ENCODE peak calls at places on chromosomes 3 and 15, in six cellular contexts. F is neuronal stem cell, C is IMR-90, B is H1, G is H9, U is trophoblast cell. E is an unnamed sample.

GRCh38 chr3:61789861-61790260 is 228.5 kb downstream of the PTPRG start:
- DNase-seq in F (no peak), C (no peak), B (no peak), G (no peak), U (no peak), E (no peak)

GRCh38 chr3:53195602-53196574 is 34.9 kb downstream of the PRKCD start:
- DNase-seq in F (peak; percentile 70), C (peak; percentile 19), B (no peak), G (peak; percentile 83), U (peak; percentile 25), E (peak; percentile 46)

GRCh38 chr15:96750361-96750760 is 419.9 kb downstream of the NR2F2 start:
- DNase-seq in F (no peak), C (no peak), B (no peak), G (no peak), U (no peak), E (no peak)

GRCh38 chr15:29473621-29474105 is 204.0 kb upstream of the NSMCE3 start:
- DNase-seq in F (no peak), C (no peak), B (no peak), G (no peak), U (no peak), E (no peak)

GRCh38 chr3:73060302-73060723 is 1.1 kb upstream of the EBLN2 start:
- DNase-seq in F (no peak), C (peak; percentile 27), B (no peak), G (no peak), U (no peak), E (no peak)

GRCh38 chr3:21331321-21331720 is 419.7 kb downstream of the ZNF385D start:
- DNase-seq in F (no peak), C (no peak), B (no peak), G (no peak), U (peak; percentile 17), E (no peak)

GRCh38 chr3:195815169-195815771 is 3.5 kb upstream of the MUC4 start:
- DNase-seq in F (no peak), C (peak; percentile 16), B (no peak), G (peak; percentile 36), U (no peak), E (no peak)

GRCh38 chr15:80780416-80781221 is 1.4 kb downstream of the CEMIP start:
- DNase-seq in F (peak; percentile 79), C (peak; percentile 62), B (peak; percentile 23), G (peak; percentile 84), U (no peak), E (peak; percentile 74)

GRCh38 chr15:40770147-40770721 is 454 bp downstream of the C15orf62 start:
- DNase-seq in F (no peak), C (no peak), B (no peak), G (no peak), U (no peak), E (no peak)

GRCh38 chr3:139187154-139187553 is 142.5 kb upstream of the PRR23C start:
- DNase-seq in F (no peak), C (no peak), B (no peak), G (no peak), U (no peak), E (no peak)

GRCh38 chr15:79265167-79265566 is 17.4 kb upstream of the ANKRD34C start:
- DNase-seq in F (no peak), C (no peak), B (no peak), G (no peak), U (no peak), E (no peak)

GRCh38 chr3:183514048-183514447 is 41.5 kb downstream of the KLHL6 start:
- DNase-seq in F (no peak), C (no peak), B (no peak), G (no peak), U (no peak), E (no peak)

GRCh38 chr3:161800985-161801559 is 304.5 kb downstream of the OTOL1 start:
- DNase-seq in F (no peak), C (no peak), B (no peak), G (no peak), U (no peak), E (no peak)

GRCh38 chr3:161796312-161796711 is 299.7 kb downstream of the OTOL1 start:
- DNase-seq in F (no peak), C (no peak), B (no peak), G (no peak), U (no peak), E (no peak)

GRCh38 chr3:161793194-161793825 is 296.7 kb downstream of the OTOL1 start:
- DNase-seq in F (no peak), C (no peak), B (no peak), G (no peak), U (no peak), E (no peak)

DNA sequence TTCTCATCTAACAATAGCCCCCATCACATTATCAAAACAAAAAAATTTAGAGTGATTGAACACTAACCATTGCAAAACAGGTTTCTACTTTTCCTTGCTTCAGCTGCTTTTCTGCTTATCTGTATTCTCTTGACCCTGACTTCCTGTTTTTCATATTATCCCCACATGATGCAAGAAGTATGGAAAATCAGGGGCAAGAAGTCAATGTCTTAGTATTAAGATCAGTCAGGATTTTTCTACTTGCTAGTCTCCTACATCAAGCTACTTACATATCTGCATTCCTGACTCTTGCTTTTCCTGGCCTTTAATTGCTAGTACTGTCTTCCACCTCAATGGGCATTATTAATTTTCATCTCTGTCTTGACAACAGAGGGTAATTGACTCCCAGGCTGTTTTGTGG is 300.2 kb downstream of the OTOL1 start:
- DNase-seq in F (no peak), C (no peak), B (no peak), G (no peak), U (no peak), E (no peak)
- H2AFZ ChIP-seq in F (no peak overlapping the region), C (no peak overlapping the region), B (no peak overlapping the region), G (no peak overlapping the region), U (no peak overlapping the region), E (no peak overlapping the region)

DNA sequence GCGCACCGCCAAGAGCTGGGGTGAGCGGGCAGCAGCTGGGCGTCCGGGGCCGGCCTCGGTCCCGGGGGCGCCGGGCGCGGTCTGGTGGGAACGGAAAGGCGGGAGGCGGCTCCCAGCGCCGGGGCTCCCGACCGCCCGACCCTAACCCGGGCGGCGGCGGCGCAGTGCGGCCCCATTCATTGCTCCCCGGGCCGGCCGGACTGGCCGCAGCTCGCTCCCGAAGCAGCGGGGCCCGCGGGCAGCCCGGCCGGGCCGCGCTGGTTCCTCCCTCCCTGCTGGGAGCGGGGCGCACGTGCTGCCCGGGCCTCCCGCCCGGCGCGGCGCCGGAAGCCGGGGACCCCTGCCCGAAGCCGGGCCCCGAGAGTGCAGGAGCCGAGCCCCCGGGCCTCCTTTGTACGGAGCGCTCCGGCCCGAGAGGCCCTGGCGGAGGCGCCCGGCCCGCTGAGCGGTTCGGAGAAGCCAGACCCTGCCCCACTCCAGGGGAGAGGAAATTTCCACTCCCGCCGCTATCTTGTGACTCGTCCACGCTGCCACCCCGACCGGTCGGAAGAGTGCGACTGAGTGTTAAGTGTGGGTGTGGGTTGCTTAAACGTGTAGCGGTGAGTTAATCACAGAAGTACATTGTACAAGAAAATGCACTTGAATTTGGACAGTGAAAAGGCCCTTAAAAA is 583 bp downstream of the ATP1B3 start:
- DNase-seq in F (peak; percentile 43), C (peak; percentile 33), B (no peak), G (peak; percentile 29), U (peak; percentile 65), E (peak; percentile 76)
- H4K8ac ChIP-seq in F (no peak overlapping the region), C (peak overlapping the region; percentile 59), B (peak overlapping the region; percentile 95), G (no peak overlapping the region), U (peak overlapping the region; percentile 75), E (peak overlapping the region; percentile 7)

GRCh38 chr15:85768595-85769168 is 26.0 kb downstream of the KLHL25 start:
- DNase-seq in F (no peak), C (no peak), B (no peak), G (no peak), U (no peak), E (no peak)
- H3K79me1 ChIP-seq in F (peaks cover 27% of the 10 kb centered on the region), C (peaks cover 68% of the 10 kb centered on the region), B (peaks cover 34% of the 10 kb centered on the region), G (peaks cover 11% of the 10 kb centered on the region), U (peaks cover 6% of the 10 kb centered on the region), E (peaks cover 55% of the 10 kb centered on the region)

DNA sequence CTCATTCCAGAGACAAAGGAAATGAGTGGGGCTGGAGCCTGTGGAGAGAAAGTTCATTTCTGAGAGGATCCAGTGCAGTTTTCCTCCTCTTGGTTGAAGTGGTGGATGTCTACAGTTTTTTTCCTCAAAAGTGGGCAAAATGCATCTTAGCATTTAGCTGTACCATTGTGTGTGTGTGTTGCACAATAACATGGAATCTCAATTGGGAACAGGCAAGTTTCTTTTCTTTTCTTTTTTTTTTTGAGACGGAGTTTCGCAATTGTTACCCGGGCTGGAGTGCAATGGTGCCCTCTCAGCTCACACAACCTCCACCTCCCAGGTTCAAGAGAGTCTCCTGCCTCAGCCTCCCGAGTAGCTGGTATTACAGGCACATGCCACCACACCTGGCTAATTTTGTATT is 101.4 kb upstream of the UBE2E1 start:
- DNase-seq in F (no peak), C (no peak), B (no peak), G (no peak), U (no peak), E (peak; percentile 23)
- H2AFZ ChIP-seq in F (no peak overlapping the region), C (no peak overlapping the region), B (no peak overlapping the region), G (no peak overlapping the region), U (no peak overlapping the region), E (no peak overlapping the region)

GRCh38 chr15:98649996-98650870 is 1.9 kb downstream of the IGF1R start:
- DNase-seq in F (no peak), C (peak; percentile 39), B (no peak), G (no peak), U (peak; percentile 16), E (peak; percentile 50)

GRCh38 chr15:98647026-98647773 is 1.1 kb upstream of the IGF1R start:
- DNase-seq in F (peak; percentile 88), C (peak; percentile 43), B (peak; percentile 36), G (peak; percentile 87), U (peak; percentile 7), E (peak; percentile 67)

GRCh38 chr15:98647774-98648653 is at the start of gene IGF1R:
- DNase-seq in F (peak; percentile 92), C (peak; percentile 88), B (no peak), G (peak; percentile 86), U (peak; percentile 87), E (peak; percentile 93)

GRCh38 chr15:98649621-98649995 is 1.3 kb downstream of the IGF1R start:
- DNase-seq in F (no peak), C (no peak), B (no peak), G (no peak), U (peak; percentile 7), E (peak; percentile 67)

GRCh38 chr15:98648654-98649537 is 557 bp downstream of the IGF1R start:
- DNase-seq in F (peak; percentile 72), C (peak; percentile 47), B (no peak), G (no peak), U (peak; percentile 30), E (peak; percentile 67)
- H4K8ac ChIP-seq in F (no peak overlapping the region), C (no peak overlapping the region), B (peak overlapping the region; percentile 91), G (no peak overlapping the region), U (peak overlapping the region; percentile 93), E (peak overlapping the region; percentile 77)

GRCh38 chr15:68794869-68795268 is 25.8 kb downstream of the ANP32A start:
- DNase-seq in F (no peak), C (no peak), B (no peak), G (no peak), U (no peak), E (peak; percentile 34)
- H3K79me1 ChIP-seq in F (peaks cover 6% of the 10 kb centered on the region), C (peaks cover 97% of the 10 kb centered on the region), B (peaks cover 29% of the 10 kb centered on the region), G (peaks cover 22% of the 10 kb centered on the region), U (peaks cover 6% of the 10 kb centered on the region), E (peaks cover 48% of the 10 kb centered on the region)

DNA sequence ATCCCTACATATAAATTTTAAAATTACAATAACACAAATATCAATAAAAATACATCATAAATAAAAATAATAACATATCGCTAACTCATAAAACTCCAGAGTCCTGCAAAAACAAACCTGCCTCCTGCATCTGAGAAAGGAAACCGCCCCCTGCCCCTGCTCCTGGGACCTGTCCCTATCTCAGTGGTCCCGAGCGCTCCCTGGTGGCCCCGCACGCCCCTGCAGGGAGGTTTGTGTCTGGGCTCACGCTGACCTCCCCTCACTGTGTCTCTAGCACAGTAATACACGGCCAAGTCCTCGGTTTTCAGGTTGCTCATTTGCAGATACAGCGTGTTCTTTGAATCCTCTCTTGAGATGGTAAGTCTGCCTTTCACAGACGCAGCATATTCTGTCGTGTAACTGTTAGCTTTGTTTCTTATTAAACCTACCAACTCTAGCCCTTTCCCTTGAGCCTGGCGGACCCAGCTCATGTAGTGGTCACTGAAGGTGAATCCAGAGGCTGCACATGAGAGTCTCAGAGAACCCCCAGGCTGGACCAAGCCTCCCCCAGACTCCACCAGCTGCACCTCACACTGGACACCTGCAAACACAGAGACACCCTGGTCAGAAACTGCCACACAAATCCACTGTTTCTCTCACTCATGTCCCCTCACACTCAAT is 554.1 kb downstream of the GOLGA6L6 start:
- DNase-seq in F (no peak), C (no peak), B (no peak), G (peak; percentile 25), U (no peak), E (no peak)
- H2AFZ ChIP-seq in F (no peak overlapping the region), C (no peak overlapping the region), B (no peak overlapping the region), G (no peak overlapping the region), U (no peak overlapping the region), E (no peak overlapping the region)

E was measured in mesenchymal stem cell.